ENCODE peak calls at places on chromosomes 1 and 21, in six cellular contexts. One of them, this sample, is unnamed. For H3F3A, the result is how much of the 10 kb centered on the place peaks cover.

GRCh38 chr1:172145656-172146055 is 274.8 kb upstream of the C1orf105 start:
- DNase-seq in PC-3: no peak
- DNase-seq in neural progenitor cell: no peak
- DNase-seq in GM23338: no peak
- DNase-seq in GM23248: no peak
- DNase-seq in SK-N-SH: no peak
- DNase-seq in this sample: no peak

GRCh38 chr1:67166196-67166595 is at the start of gene IL23R:
- DNase-seq in PC-3: no peak
- DNase-seq in GM23248: no peak
- DNase-seq in SK-N-SH: no peak
- DNase-seq in GM23338: no peak
- DNase-seq in neural progenitor cell: no peak
- DNase-seq in this sample: no peak

GRCh38 chr1:149884433-149885363 is 14.7 kb upstream of the BOLA1 start:
- DNase-seq in SK-N-SH: no peak
- DNase-seq in GM23338: peak
- DNase-seq in neural progenitor cell: peak
- DNase-seq in GM23248: peak
- DNase-seq in PC-3: peak
- DNase-seq in this sample: peak

GRCh38 chr1:13593511-13594131 is 10.0 kb downstream of the PDPN start:
- DNase-seq in SK-N-SH: no peak
- DNase-seq in GM23338: peak
- DNase-seq in neural progenitor cell: peak
- DNase-seq in PC-3: peak
- DNase-seq in GM23248: peak
- DNase-seq in this sample: no peak

GRCh38 chr1:84847253-84848247 is 45.5 kb downstream of the LPAR3 start:
- DNase-seq in GM23338: no peak
- DNase-seq in SK-N-SH: peak
- DNase-seq in neural progenitor cell: no peak
- DNase-seq in GM23248: peak
- DNase-seq in PC-3: peak
- DNase-seq in this sample: no peak

GRCh38 chr21:44432841-44433790 is 22.2 kb upstream of the LRRC3 start:
- DNase-seq in GM23338: no peak
- DNase-seq in PC-3: no peak
- DNase-seq in GM23248: no peak
- DNase-seq in SK-N-SH: peak
- DNase-seq in neural progenitor cell: no peak
- DNase-seq in this sample: no peak

GRCh38 chr1:209150114-209150513 is 433.4 kb upstream of the CAMK1G start:
- DNase-seq in PC-3: peak
- DNase-seq in GM23248: peak
- DNase-seq in neural progenitor cell: peak
- DNase-seq in SK-N-SH: no peak
- DNase-seq in GM23338: peak
- DNase-seq in this sample: peak

GRCh38 chr1:244053831-244054230 is 2.7 kb downstream of the ZBTB18 start:
- DNase-seq in SK-N-SH: no peak
- DNase-seq in PC-3: no peak
- DNase-seq in GM23248: no peak
- DNase-seq in neural progenitor cell: no peak
- DNase-seq in GM23338: no peak
- DNase-seq in this sample: no peak

GRCh38 chr1:59892836-59893811 is 33.4 kb downstream of the CYP2J2 start:
- DNase-seq in PC-3: peak
- DNase-seq in GM23338: peak
- DNase-seq in neural progenitor cell: no peak
- DNase-seq in SK-N-SH: no peak
- DNase-seq in GM23248: no peak
- DNase-seq in this sample: no peak

GRCh38 chr1:203534526-203534925 is 40.6 kb downstream of the OPTC start:
- DNase-seq in PC-3: peak
- DNase-seq in GM23248: peak
- DNase-seq in SK-N-SH: no peak
- DNase-seq in neural progenitor cell: peak
- DNase-seq in GM23338: no peak
- DNase-seq in this sample: no peak

GRCh38 chr21:31999810-32000468 is 127.1 kb downstream of the HUNK start:
- DNase-seq in GM23248: no peak
- DNase-seq in SK-N-SH: no peak
- DNase-seq in neural progenitor cell: no peak
- DNase-seq in PC-3: no peak
- DNase-seq in GM23338: no peak
- DNase-seq in this sample: no peak

GRCh38 chr1:106700151-106700550 is 356.3 kb upstream of the PRMT6 start:
- DNase-seq in SK-N-SH: no peak
- DNase-seq in GM23248: peak
- DNase-seq in PC-3: peak
- DNase-seq in neural progenitor cell: no peak
- DNase-seq in GM23338: no peak
- DNase-seq in this sample: no peak

GRCh38 chr1:232688398-232688797 is 58.5 kb upstream of the SIPA1L2 start:
- DNase-seq in SK-N-SH: no peak
- DNase-seq in GM23248: no peak
- DNase-seq in GM23338: no peak
- DNase-seq in neural progenitor cell: no peak
- DNase-seq in PC-3: no peak
- DNase-seq in this sample: no peak

GRCh38 chr1:180057883-180058396 is 96.7 kb upstream of the QSOX1 start:
- DNase-seq in SK-N-SH: no peak
- DNase-seq in GM23338: no peak
- DNase-seq in PC-3: no peak
- DNase-seq in neural progenitor cell: no peak
- DNase-seq in GM23248: no peak
- DNase-seq in this sample: no peak

GRCh38 chr1:151311589-151312331 is 15.5 kb downstream of the PI4KB start:
- DNase-seq in GM23248: peak
- DNase-seq in GM23338: no peak
- DNase-seq in neural progenitor cell: no peak
- DNase-seq in SK-N-SH: peak
- DNase-seq in PC-3: peak
- DNase-seq in this sample: no peak

GRCh38 chr1:181919729-181919991 is 141.9 kb downstream of the ZNF648 start:
- DNase-seq in GM23338: peak
- DNase-seq in PC-3: no peak
- DNase-seq in neural progenitor cell: peak
- DNase-seq in SK-N-SH: no peak
- DNase-seq in GM23248: no peak
- DNase-seq in this sample: no peak

GRCh38 chr1:112698366-112699310 is 8.3 kb downstream of the RHOC start:
- DNase-seq in PC-3: peak
- DNase-seq in SK-N-SH: no peak
- DNase-seq in neural progenitor cell: no peak
- DNase-seq in GM23338: no peak
- DNase-seq in GM23248: no peak
- DNase-seq in this sample: no peak

GRCh38 chr1:215992620-215993019 is 425.5 kb downstream of the KCTD3 start:
- DNase-seq in SK-N-SH: peak
- DNase-seq in PC-3: peak
- DNase-seq in GM23338: peak
- DNase-seq in neural progenitor cell: peak
- DNase-seq in GM23248: peak
- DNase-seq in this sample: peak

GRCh38 chr21:45994086-45994661 is 12.6 kb downstream of the COL6A1 start:
- DNase-seq in PC-3: no peak
- DNase-seq in neural progenitor cell: no peak
- DNase-seq in GM23248: peak
- DNase-seq in GM23338: no peak
- DNase-seq in SK-N-SH: no peak
- DNase-seq in this sample: no peak

GRCh38 chr1:53629101-53629691 is 109.8 kb downstream of the GLIS1 start:
- DNase-seq in neural progenitor cell: no peak
- DNase-seq in SK-N-SH: peak
- DNase-seq in GM23248: no peak
- DNase-seq in PC-3: no peak
- DNase-seq in GM23338: no peak
- DNase-seq in this sample: no peak

GRCh38 chr1:222021124-222021523 is 279.2 kb upstream of the DUSP10 start:
- DNase-seq in SK-N-SH: no peak
- DNase-seq in PC-3: no peak
- DNase-seq in GM23338: no peak
- DNase-seq in GM23248: peak
- DNase-seq in neural progenitor cell: no peak
- DNase-seq in this sample: no peak

GRCh38 chr21:29182674-29183073 is 52.2 kb downstream of the MAP3K7CL start:
- DNase-seq in GM23248: no peak
- DNase-seq in neural progenitor cell: no peak
- DNase-seq in SK-N-SH: no peak
- DNase-seq in GM23338: no peak
- DNase-seq in PC-3: no peak
- DNase-seq in this sample: no peak

GRCh38 chr1:235127774-235128452 is 724 bp downstream of the TOMM20 start:
- DNase-seq in SK-N-SH: no peak
- DNase-seq in GM23248: peak
- DNase-seq in neural progenitor cell: peak
- DNase-seq in PC-3: no peak
- DNase-seq in GM23338: no peak
- DNase-seq in this sample: peak

GRCh38 chr1:176177764-176178163 is 29.3 kb downstream of the COP1 start:
- DNase-seq in GM23338: no peak
- DNase-seq in GM23248: no peak
- DNase-seq in neural progenitor cell: no peak
- DNase-seq in PC-3: no peak
- DNase-seq in SK-N-SH: no peak
- DNase-seq in this sample: peak

GRCh38 chr1:12473596-12474329 is 144.2 kb downstream of the DHRS3 start:
- DNase-seq in PC-3: no peak
- DNase-seq in neural progenitor cell: no peak
- DNase-seq in GM23338: no peak
- DNase-seq in GM23248: no peak
- DNase-seq in SK-N-SH: no peak
- DNase-seq in this sample: no peak

GRCh38 chr1:151326619-151327222 is 495 bp downstream of the PI4KB start:
- DNase-seq in PC-3: peak
- DNase-seq in GM23338: peak
- DNase-seq in neural progenitor cell: no peak
- DNase-seq in GM23248: peak
- DNase-seq in SK-N-SH: peak
- DNase-seq in this sample: peak

GRCh38 chr1:81472387-81472786 is 328.3 kb upstream of the ADGRL2 start:
- DNase-seq in neural progenitor cell: no peak
- DNase-seq in GM23338: peak
- DNase-seq in GM23248: no peak
- DNase-seq in SK-N-SH: no peak
- DNase-seq in PC-3: no peak
- DNase-seq in this sample: no peak

GRCh38 chr1:185499986-185500626 is 183.1 kb upstream of the IVNS1ABP start:
- DNase-seq in neural progenitor cell: no peak
- DNase-seq in GM23248: peak
- DNase-seq in SK-N-SH: no peak
- DNase-seq in PC-3: peak
- DNase-seq in GM23338: no peak
- DNase-seq in this sample: no peak

GRCh38 chr21:33033094-33033951 is 7.6 kb downstream of the OLIG2 start:
- DNase-seq in neural progenitor cell: peak
- DNase-seq in PC-3: no peak
- DNase-seq in GM23338: peak
- DNase-seq in SK-N-SH: no peak
- DNase-seq in GM23248: no peak
- DNase-seq in this sample: no peak

GRCh38 chr1:100883963-100884362 is 10.7 kb downstream of the EXTL2 start:
- DNase-seq in neural progenitor cell: no peak
- DNase-seq in PC-3: peak
- DNase-seq in GM23248: peak
- DNase-seq in GM23338: no peak
- DNase-seq in SK-N-SH: no peak
- DNase-seq in this sample: no peak

GRCh38 chr1:18021242-18021641 is 86.4 kb upstream of the IGSF21 start:
- DNase-seq in GM23248: peak
- DNase-seq in GM23338: no peak
- DNase-seq in neural progenitor cell: no peak
- DNase-seq in SK-N-SH: no peak
- DNase-seq in PC-3: no peak
- DNase-seq in this sample: no peak

DNA sequence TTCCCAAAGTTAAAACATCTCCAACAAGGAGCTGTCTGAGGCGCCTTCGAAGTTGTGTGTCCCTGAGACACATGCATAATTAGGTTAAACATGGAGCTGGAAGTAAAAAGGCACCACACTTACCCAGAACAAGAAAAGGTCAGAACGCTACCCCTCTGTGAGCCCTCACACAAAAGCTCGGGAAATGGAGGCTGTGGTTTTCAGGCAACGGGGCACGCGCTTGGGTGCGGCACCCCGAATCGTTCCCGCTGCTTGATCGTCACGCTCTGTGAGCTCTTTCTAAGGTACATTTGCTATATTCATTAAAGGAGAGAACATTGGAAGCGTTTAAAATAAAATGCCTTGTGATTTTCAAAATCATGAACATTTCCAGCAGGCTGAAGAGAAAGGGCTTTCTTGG is 12.5 kb downstream of the CAPN8 start:
- DNase-seq in neural progenitor cell: peak
- DNase-seq in SK-N-SH: no peak
- DNase-seq in GM23248: no peak
- DNase-seq in GM23338: peak
- DNase-seq in PC-3: no peak
- DNase-seq in this sample: no peak
- H3F3A ChIP-seq in neural progenitor cell: under half
- H3F3A ChIP-seq in SK-N-SH: under half
- H3F3A ChIP-seq in GM23248: under half
- H3F3A ChIP-seq in GM23338: under half
- H3F3A ChIP-seq in PC-3: under half
- H3F3A ChIP-seq in this sample: under half

DNA sequence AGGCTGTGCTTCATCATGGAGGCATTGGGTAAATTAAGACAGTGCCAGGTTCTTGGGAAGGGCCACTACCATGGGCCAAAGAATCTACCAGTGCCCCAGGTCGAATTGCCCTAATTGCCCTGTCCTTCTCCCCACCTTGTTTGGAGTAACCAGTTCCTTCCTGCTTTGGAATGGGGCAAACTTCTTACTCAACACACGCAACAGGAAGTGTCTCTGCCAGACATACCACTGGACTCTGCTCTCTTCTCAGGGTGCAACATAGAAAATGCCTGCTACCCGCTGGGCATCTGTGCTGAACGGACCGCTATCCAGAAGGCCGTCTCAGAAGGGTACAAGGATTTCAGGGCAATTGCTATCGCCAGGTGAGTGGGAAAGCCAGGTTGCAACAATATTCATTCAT is 15.8 kb downstream of the CDA start:
- DNase-seq in GM23338: no peak
- DNase-seq in SK-N-SH: no peak
- DNase-seq in GM23248: peak
- DNase-seq in PC-3: peak
- DNase-seq in neural progenitor cell: no peak
- DNase-seq in this sample: no peak
- TF ChIP-seq EZH2phosphoT487 in GM23338: no peak
- TF ChIP-seq EZH2phosphoT487 in SK-N-SH: no peak
- TF ChIP-seq EZH2phosphoT487 in GM23248: no peak
- TF ChIP-seq EZH2phosphoT487 in PC-3: no peak
- TF ChIP-seq EZH2phosphoT487 in neural progenitor cell: no peak
- TF ChIP-seq EZH2phosphoT487 in this sample: no peak

GRCh38 chr1:39397487-39397886 is 93.9 kb upstream of the BMP8A start:
- DNase-seq in GM23248: no peak
- DNase-seq in neural progenitor cell: no peak
- DNase-seq in SK-N-SH: no peak
- DNase-seq in GM23338: no peak
- DNase-seq in PC-3: no peak
- DNase-seq in this sample: no peak
- H3F3A ChIP-seq in GM23248: half or more
- H3F3A ChIP-seq in neural progenitor cell: under half
- H3F3A ChIP-seq in SK-N-SH: half or more
- H3F3A ChIP-seq in GM23338: under half
- H3F3A ChIP-seq in PC-3: under half
- H3F3A ChIP-seq in this sample: under half

GRCh38 chr1:4132525-4133308 is 232.6 kb upstream of the C1orf174 start:
- DNase-seq in SK-N-SH: no peak
- DNase-seq in GM23248: no peak
- DNase-seq in neural progenitor cell: no peak
- DNase-seq in GM23338: no peak
- DNase-seq in PC-3: no peak
- DNase-seq in this sample: no peak
- TF ChIP-seq EZH2phosphoT487 in SK-N-SH: no peak
- TF ChIP-seq EZH2phosphoT487 in GM23248: no peak
- TF ChIP-seq EZH2phosphoT487 in neural progenitor cell: no peak
- TF ChIP-seq EZH2phosphoT487 in GM23338: no peak
- TF ChIP-seq EZH2phosphoT487 in PC-3: no peak
- TF ChIP-seq EZH2phosphoT487 in this sample: no peak

This sample was measured in MM.1S.